ENCODE peak calls at places on chromosome 19, in five cellular contexts. V is thoracic aorta, I is heart right ventricle, H is heart left ventricle, Z is cardiac muscle cell. F is an unnamed sample.

GRCh38 chr19:18833849-18834643 is 2.3 kb downstream of the UPF1 start:
- DNase-seq in V (no peak), H (no peak), I (no peak), Z (no peak), F (peak; percentile 61)

GRCh38 chr19:5972355-5972731 is 5.6 kb downstream of the RANBP3 start:
- DNase-seq in I (no peak), Z (no peak), H (no peak), V (no peak), F (no peak)

GRCh38 chr19:2813235-2814160 is 6.2 kb upstream of the ZNF554 start:
- DNase-seq in H (no peak), I (no peak), Z (no peak), V (no peak), F (no peak)

GRCh38 chr19:54248016-54248601 is 5.5 kb upstream of the LILRA6 start:
- DNase-seq in Z (peak; percentile 37), H (peak; percentile 45), I (peak; percentile 33), V (no peak), F (no peak)

GRCh38 chr19:1151917-1152601 is 22.0 kb downstream of the SBNO2 start:
- DNase-seq in Z (peak; percentile 72), V (no peak), I (peak; percentile 84), H (peak; percentile 78), F (no peak)

GRCh38 chr19:35899547-35900214 is 659 bp downstream of the NFKBID start:
- DNase-seq in I (peak; percentile 83), Z (peak; percentile 82), V (no peak), H (peak; percentile 88), F (peak; percentile 89)

GRCh38 chr19:18967358-18968146 is 26.5 kb upstream of the HOMER3 start:
- DNase-seq in H (peak; percentile 77), Z (peak; percentile 83), V (peak; percentile 7), I (peak; percentile 65), F (no peak)

GRCh38 chr19:32676186-32676894 is 692 bp downstream of the RGS9BP start:
- DNase-seq in I (no peak), H (no peak), V (no peak), Z (no peak), F (peak; percentile 38)

GRCh38 chr19:843180-843835 is 2.5 kb downstream of the PRTN3 start:
- DNase-seq in Z (no peak), I (no peak), H (no peak), V (no peak), F (no peak)

GRCh38 chr19:11012507-11012906 is 51.7 kb downstream of the SMARCA4 start:
- DNase-seq in Z (no peak), I (no peak), H (no peak), V (no peak), F (no peak)

GRCh38 chr19:53328967-53329366 is 4.6 kb upstream of the ZNF845 start:
- DNase-seq in Z (peak; percentile 41), V (no peak), H (peak; percentile 40), I (peak; percentile 69), F (no peak)

GRCh38 chr19:29211562-29212416 is 1.2 kb downstream of the UQCRFS1 start:
- DNase-seq in Z (peak; percentile 16), H (no peak), I (no peak), V (no peak), F (peak; percentile 29)

GRCh38 chr19:19491321-19492025 is 23.9 kb downstream of the TSSK6 start:
- DNase-seq in I (no peak), Z (no peak), V (no peak), H (no peak), F (no peak)

GRCh38 chr19:35195822-35196221 is 32.7 kb downstream of the FAM187B start:
- DNase-seq in I (no peak), Z (no peak), H (no peak), V (no peak), F (no peak)

GRCh38 chr19:44661205-44661604 is 10.1 kb upstream of the CEACAM19 start:
- DNase-seq in H (no peak), V (no peak), Z (no peak), I (no peak), F (no peak)

GRCh38 chr19:44662686-44663085 is 8.6 kb upstream of the CEACAM19 start:
- DNase-seq in H (no peak), V (no peak), Z (peak; percentile 43), I (no peak), F (no peak)

GRCh38 chr19:44660081-44660480 is 11.2 kb upstream of the CEACAM19 start:
- DNase-seq in V (no peak), I (no peak), H (no peak), Z (no peak), F (no peak)

GRCh38 chr19:44663996-44664395 is 7.3 kb upstream of the CEACAM19 start:
- DNase-seq in I (no peak), H (no peak), Z (no peak), V (no peak), F (no peak)

GRCh38 chr19:44661904-44662303 is 9.4 kb upstream of the CEACAM19 start:
- DNase-seq in V (no peak), H (no peak), Z (no peak), I (no peak), F (no peak)
- H3K27ac ChIP-seq in V (no peak overlapping the region), H (no peak overlapping the region), Z (no peak overlapping the region), I (no peak overlapping the region), F (no peak overlapping the region)

GRCh38 chr19:46719629-46720515 is 3.0 kb upstream of the PRKD2 start:
- DNase-seq in I (no peak), V (no peak), Z (no peak), H (no peak), F (no peak)
- H3K4me3 ChIP-seq in I (no peak overlapping the region), V (no peak overlapping the region), Z (no peak overlapping the region), H (no peak overlapping the region), F (no peak overlapping the region)

GRCh38 chr19:23906835-23907234 is 7.9 kb upstream of the ZNF726 start:
- DNase-seq in H (no peak), I (no peak), V (no peak), Z (no peak), F (no peak)

GRCh38 chr19:23908165-23908564 is 6.5 kb upstream of the ZNF726 start:
- DNase-seq in Z (no peak), H (no peak), V (no peak), I (no peak), F (no peak)

GRCh38 chr19:23909222-23909621 is 5.5 kb upstream of the ZNF726 start:
- DNase-seq in H (no peak), Z (no peak), V (no peak), I (no peak), F (no peak)

GRCh38 chr19:23904406-23904805 is 10.3 kb upstream of the ZNF726 start:
- DNase-seq in Z (no peak), H (no peak), I (no peak), V (no peak), F (no peak)

GRCh38 chr19:23905771-23906170 is 8.9 kb upstream of the ZNF726 start:
- DNase-seq in V (no peak), Z (no peak), H (no peak), I (no peak), F (peak; percentile 45)
- H3K27ac ChIP-seq in V (no peak overlapping the region), Z (no peak overlapping the region), H (no peak overlapping the region), I (no peak overlapping the region), F (no peak overlapping the region)

GRCh38 chr19:48722196-48722708 is 2.7 kb upstream of the MAMSTR start:
- DNase-seq in Z (no peak), V (no peak), I (no peak), H (no peak), F (no peak)

GRCh38 chr19:48719263-48720171 is at the start of gene MAMSTR:
- DNase-seq in Z (no peak), V (no peak), H (peak; percentile 50), I (peak; percentile 30), F (no peak)

GRCh38 chr19:48718711-48719231 is 754 bp downstream of the MAMSTR start:
- DNase-seq in I (peak; percentile 33), H (peak; percentile 49), V (no peak), Z (no peak), F (no peak)

GRCh38 chr19:48720613-48721296 is 1.2 kb upstream of the MAMSTR start:
- DNase-seq in I (peak; percentile 98), H (peak; percentile 98), V (peak; percentile 100), Z (peak; percentile 100), F (peak; percentile 100)

DNA sequence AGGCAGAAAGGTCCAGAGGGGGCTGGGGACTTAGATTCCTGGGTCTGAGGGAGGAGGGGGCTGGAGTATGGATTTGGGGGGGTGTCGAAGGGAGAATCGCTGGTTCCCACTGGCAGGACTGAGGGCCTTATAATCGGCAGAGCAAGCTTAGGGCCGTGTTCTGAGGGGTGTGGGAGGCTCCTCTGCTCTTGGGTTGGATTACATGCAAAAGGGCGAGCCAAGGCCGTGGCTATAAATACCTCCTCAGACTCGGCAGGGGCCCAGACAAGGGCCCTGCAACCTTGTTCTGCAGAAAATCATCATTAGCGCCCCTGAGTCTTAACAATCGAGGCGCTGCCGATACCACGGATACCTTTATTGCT is 707 bp upstream of the MAMSTR start:
- DNase-seq in Z (no peak), H (no peak), V (no peak), I (no peak), F (no peak)
- H3K4me3 ChIP-seq in Z (peak overlapping the region; percentile 65), H (peak overlapping the region; percentile 70), V (peak overlapping the region; percentile 73), I (peak overlapping the region; percentile 51), F (no peak overlapping the region)

DNA sequence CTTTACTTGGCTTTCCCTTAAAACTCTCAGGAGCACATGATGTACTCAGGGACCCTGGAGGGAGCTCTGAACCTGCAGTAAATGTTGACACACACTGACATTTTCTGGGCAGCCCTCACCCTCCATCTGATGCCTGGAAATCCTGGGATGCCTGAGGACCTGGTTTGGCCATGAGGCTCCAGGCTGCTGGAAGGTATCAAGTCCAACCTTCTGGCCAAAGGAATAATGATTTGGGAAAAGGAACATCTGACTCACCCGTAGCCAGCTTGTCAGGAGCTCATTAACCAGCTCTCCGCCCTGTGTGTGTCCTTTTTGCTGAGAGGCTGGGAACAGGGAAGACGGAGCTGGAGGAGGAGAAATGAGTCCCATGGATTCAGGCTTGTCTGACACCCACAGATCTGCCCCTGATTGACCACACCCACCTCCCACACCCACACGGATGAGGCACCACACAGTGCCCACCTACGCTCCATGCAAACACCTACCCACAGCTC is 10.3 kb downstream of the ZNF558 start:
- DNase-seq in I (no peak), V (no peak), Z (no peak), H (no peak), F (no peak)
- H3K27ac ChIP-seq in I (no peak overlapping the region), V (no peak overlapping the region), Z (no peak overlapping the region), H (no peak overlapping the region), F (no peak overlapping the region)

GRCh38 chr19:41232686-41233085 is 13.7 kb downstream of the AXL start:
- DNase-seq in V (no peak), H (no peak), I (no peak), Z (no peak), F (no peak)
- H3K4me3 ChIP-seq in V (no peak overlapping the region), H (no peak overlapping the region), I (no peak overlapping the region), Z (no peak overlapping the region), F (no peak overlapping the region)

GRCh38 chr19:37333457-37333856 is 37.4 kb upstream of the ZNF527 start:
- DNase-seq in I (no peak), V (no peak), Z (peak; percentile 18), H (no peak), F (peak; percentile 9)

GRCh38 chr19:37329686-37330085 is 41.2 kb upstream of the ZNF527 start:
- DNase-seq in I (no peak), Z (no peak), V (no peak), H (no peak), F (no peak)

GRCh38 chr19:37332839-37333238 is 38.1 kb upstream of the ZNF527 start:
- DNase-seq in Z (no peak), H (no peak), I (no peak), V (no peak), F (no peak)

GRCh38 chr19:37334179-37335071 is 36.5 kb upstream of the ZNF527 start:
- DNase-seq in H (peak; percentile 95), V (peak; percentile 82), I (peak; percentile 95), Z (peak; percentile 94), F (peak; percentile 90)
- H3K27ac ChIP-seq in H (peak overlapping the region; percentile 84), V (peak overlapping the region; percentile 67), I (peak overlapping the region; percentile 85), Z (peak overlapping the region; percentile 89), F (peak overlapping the region; percentile 85)

F was measured in small intestine.